ENCODE peak calls at places on chromosomes 11 and 22, in nine cellular contexts. B is spleen, Q is right lobe of liver, U is gastrocnemius medialis, A is colonic mucosa, J is heart right ventricle, L is cardiac muscle cell, N is K562, R is ovary. G is an unnamed sample. For H3K9me3, the result is how much of the 10 kb centered on the place peaks cover.

GRCh38 chr11:66112640-66113098 is 42.6 kb downstream of the PACS1 start:
- DNase-seq in B (no peak), Q (no peak), U (no peak), A (no peak), J (peak), L (no peak), N (no peak), R (no peak), G (no peak)

GRCh38 chr11:47987310-47987709 is 7.0 kb downstream of the PTPRJ start:
- DNase-seq in B (no peak), Q (no peak), U (no peak), A (peak), J (no peak), L (no peak), N (no peak), R (no peak), G (no peak)

GRCh38 chr11:128790200-128790599 is 76.9 kb downstream of the KCNJ1 start:
- DNase-seq in B (no peak), Q (no peak), U (no peak), A (no peak), J (peak), L (peak), N (no peak), R (no peak), G (no peak)

GRCh38 chr22:32775957-32776356 is 25.5 kb upstream of the TIMP3 start:
- DNase-seq in B (no peak), Q (peak), U (no peak), A (no peak), J (no peak), L (no peak), N (peak), R (no peak), G (no peak)

GRCh38 chr11:71298761-71299181 is 46.4 kb upstream of the SHANK2 start:
- DNase-seq in B (no peak), Q (no peak), U (no peak), A (peak), J (no peak), L (no peak), N (no peak), R (no peak), G (no peak)

GRCh38 chr11:69352715-69353325 is 58.9 kb downstream of the MYEOV start:
- DNase-seq in B (no peak), Q (no peak), U (no peak), A (peak), J (no peak), L (no peak), N (no peak), R (no peak), G (peak)

GRCh38 chr11:125128450-125128849 is 17.0 kb upstream of the TMEM218 start:
- DNase-seq in B (no peak), Q (no peak), U (no peak), A (no peak), J (no peak), L (no peak), N (no peak), R (no peak), G (no peak)

GRCh38 chr11:45105233-45105992 is 41.0 kb upstream of the PRDM11 start:
- DNase-seq in B (peak), Q (peak), U (peak), A (peak), J (peak), L (peak), N (peak), R (peak), G (peak)

GRCh38 chr11:95076416-95076815 is 9.7 kb downstream of the SRSF8 start:
- DNase-seq in B (no peak), Q (no peak), U (no peak), A (no peak), J (no peak), L (no peak), N (no peak), R (peak), G (no peak)

GRCh38 chr22:50676661-50677492 is 4.3 kb downstream of the SHANK3 start:
- DNase-seq in B (peak), Q (no peak), U (no peak), A (no peak), J (no peak), L (no peak), N (no peak), R (peak), G (peak)

GRCh38 chr22:27476729-27477128 is 324.8 kb downstream of the MN1 start:
- DNase-seq in B (no peak), Q (no peak), U (no peak), A (no peak), J (no peak), L (peak), N (no peak), R (no peak), G (no peak)

GRCh38 chr22:17789379-17790200 is 15.3 kb upstream of the BID start:
- DNase-seq in B (no peak), Q (no peak), U (no peak), A (no peak), J (no peak), L (no peak), N (no peak), R (no peak), G (no peak)

DNA sequence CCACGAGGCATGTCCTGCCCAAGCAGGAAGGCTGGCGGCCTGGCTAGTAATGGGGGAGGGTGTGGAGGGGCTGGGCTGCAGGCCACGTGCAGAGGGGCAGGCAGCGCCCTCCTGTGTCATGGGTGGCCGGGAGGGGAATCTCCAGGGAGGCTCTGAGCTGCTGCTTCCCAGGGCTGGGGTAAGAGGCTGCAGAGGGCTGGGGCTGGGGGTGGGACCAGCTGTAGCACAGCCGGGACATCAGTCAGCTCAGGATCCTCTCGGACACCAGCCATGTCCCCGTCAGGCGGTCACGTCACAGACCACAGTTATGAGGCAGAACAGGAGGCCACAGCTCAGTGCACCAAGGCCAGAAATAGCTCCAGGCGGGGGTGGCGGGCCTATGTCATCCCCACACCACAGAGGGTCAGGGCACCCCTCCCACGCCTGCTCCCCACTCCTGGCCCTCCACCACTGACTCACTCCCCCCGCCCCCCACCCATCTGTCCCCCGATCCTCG is 21.1 kb downstream of the RTN4R start:
- DNase-seq in B (no peak), Q (peak), U (no peak), A (no peak), J (no peak), L (peak), N (peak), R (no peak), G (no peak)
- TF ChIP-seq CTCF in B (no peak), Q (no peak), U (no peak), A (no peak), J (no peak), L (no peak), N (peak), R (no peak), G (no peak)

GRCh38 chr11:113782134-113782533 is 2.5 kb downstream of the CLDN25 start:
- DNase-seq in B (no peak), Q (no peak), U (no peak), A (no peak), J (no peak), L (no peak), N (no peak), R (no peak), G (no peak)

GRCh38 chr11:113779496-113779895 is at the start of gene CLDN25:
- DNase-seq in B (no peak), Q (no peak), U (no peak), A (no peak), J (no peak), L (no peak), N (no peak), R (no peak), G (no peak)

GRCh38 chr11:113778111-113778910 is 1.3 kb upstream of the CLDN25 start:
- DNase-seq in B (no peak), Q (no peak), U (peak), A (no peak), J (peak), L (peak), N (no peak), R (no peak), G (no peak)

GRCh38 chr11:113781682-113782081 is 2.1 kb downstream of the CLDN25 start:
- DNase-seq in B (no peak), Q (peak), U (no peak), A (no peak), J (no peak), L (peak), N (no peak), R (no peak), G (no peak)
- H3K4me3 ChIP-seq in B (no peak), Q (peak), U (no peak), A (no peak), J (no peak), L (no peak), N (no peak), R (no peak), G (no peak)

GRCh38 chr11:123770712-123771111 is 16.4 kb upstream of the OR6X1 start:
- DNase-seq in B (no peak), Q (no peak), U (no peak), A (no peak), J (no peak), L (no peak), N (no peak), R (no peak), G (no peak)
- H3K9me3 ChIP-seq in B (under half), Q (under half), U (under half), A (under half), J (under half), L (under half), N (under half), R (under half), G (under half)

GRCh38 chr11:89922195-89922660 is at the start of gene TRIM49D1:
- DNase-seq in B (no peak), Q (no peak), U (no peak), A (no peak), J (no peak), L (no peak), N (no peak), R (no peak), G (no peak)
- TF ChIP-seq CTCF in B (no peak), Q (no peak), U (no peak), A (no peak), J (no peak), L (no peak), N (no peak), R (no peak), G (no peak)

DNA sequence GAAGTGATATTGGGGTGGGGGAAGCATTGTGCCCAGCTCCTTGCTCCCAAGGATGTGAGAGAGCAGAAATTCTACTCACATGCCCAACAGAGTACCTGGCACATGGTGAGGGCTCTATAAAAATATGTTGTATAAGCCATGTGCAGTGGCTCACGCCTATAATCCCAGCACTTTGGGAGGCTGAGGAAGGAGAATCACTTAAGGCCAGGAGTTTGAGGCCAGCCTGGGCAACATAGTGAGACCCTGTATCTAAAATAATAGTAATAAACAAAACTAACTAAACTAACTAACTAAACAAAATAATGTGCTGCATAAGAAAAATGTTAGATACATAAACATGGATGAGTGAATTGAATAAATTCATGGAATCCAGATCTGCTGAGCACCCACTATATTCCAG is 33.2 kb upstream of the LRRC32 start:
- DNase-seq in B (no peak), Q (no peak), U (no peak), A (no peak), J (no peak), L (no peak), N (no peak), R (no peak), G (no peak)
- H3K4me3 ChIP-seq in B (no peak), Q (no peak), U (no peak), A (no peak), J (no peak), L (no peak), N (no peak), R (no peak), G (no peak)

GRCh38 chr11:122820158-122820557 is 18.1 kb upstream of the CRTAM start:
- DNase-seq in B (no peak), Q (no peak), U (no peak), A (no peak), J (no peak), L (no peak), N (no peak), R (no peak), G (no peak)
- H3K9me3 ChIP-seq in B (under half), Q (under half), U (under half), A (under half), J (under half), L (under half), N (under half), R (under half), G (under half)

GRCh38 chr22:22870577-22871398 is 16.8 kb upstream of the IGLL5 start:
- DNase-seq in B (no peak), Q (no peak), U (no peak), A (no peak), J (no peak), L (no peak), N (peak), R (no peak), G (no peak)
- TF ChIP-seq CTCF in B (no peak), Q (no peak), U (no peak), A (no peak), J (no peak), L (no peak), N (no peak), R (no peak), G (no peak)

GRCh38 chr11:77633856-77634425 is 3.7 kb downstream of the CLNS1A start:
- DNase-seq in B (no peak), Q (peak), U (no peak), A (no peak), J (no peak), L (no peak), N (no peak), R (no peak), G (no peak)
- H3K4me3 ChIP-seq in B (no peak), Q (no peak), U (no peak), A (no peak), J (no peak), L (no peak), N (no peak), R (no peak), G (no peak)

DNA sequence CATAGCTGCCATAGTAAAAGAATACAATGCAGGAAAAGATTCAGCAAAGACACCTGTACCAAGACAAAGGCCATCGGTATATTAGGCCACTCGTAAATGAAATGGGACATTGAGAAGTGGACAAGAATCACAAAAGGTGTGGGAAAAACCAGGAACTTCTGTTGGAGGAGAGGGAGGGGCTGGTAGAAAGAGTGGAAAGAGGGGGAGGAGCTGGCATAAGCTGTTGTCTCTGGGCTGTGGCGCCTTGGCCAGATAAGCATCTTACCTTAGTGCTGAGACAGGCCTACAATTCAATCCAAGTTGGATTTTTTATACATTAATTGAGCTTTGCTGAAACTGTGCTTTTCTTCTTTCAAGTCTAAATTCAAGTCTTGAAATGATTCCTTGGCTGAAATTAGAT is 37.1 kb downstream of the ZNF202 start:
- DNase-seq in B (no peak), Q (no peak), U (no peak), A (no peak), J (no peak), L (no peak), N (no peak), R (no peak), G (no peak)
- H3K9me3 ChIP-seq in B (under half), Q (under half), U (under half), A (under half), J (under half), L (under half), N (under half), R (under half), G (under half)

DNA sequence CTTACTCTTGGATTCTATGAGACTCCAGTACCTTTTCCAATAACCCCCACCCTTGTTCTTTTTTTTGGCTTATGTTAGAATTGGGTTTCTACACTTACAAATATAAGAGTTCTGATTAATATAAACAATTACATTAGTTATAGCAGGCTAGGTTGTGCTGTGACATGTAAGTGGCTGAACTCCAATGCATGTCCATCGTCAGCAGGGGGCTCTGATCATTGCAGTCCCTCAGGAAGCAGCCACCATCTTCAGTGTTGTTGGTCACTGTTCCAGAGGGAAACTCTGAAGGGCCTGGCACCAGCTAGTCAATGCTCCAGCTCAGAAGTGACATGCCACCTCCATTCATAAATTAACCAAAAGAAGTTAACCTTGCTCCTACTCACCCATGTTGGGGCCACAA is 5.6 kb downstream of the LIPT2 start:
- DNase-seq in B (no peak), Q (no peak), U (no peak), A (no peak), J (no peak), L (no peak), N (no peak), R (no peak), G (no peak)
- TF ChIP-seq CTCF in B (no peak), Q (peak), U (no peak), A (no peak), J (no peak), L (peak), N (peak), R (no peak), G (no peak)

G was measured in mucosa of descending colon.